ENCODE peak calls at places on chromosomes 1 and 21, in nine cellular contexts. One of them, this sample, is unnamed.

GRCh38 chr1:89675677-89676076 is 42.8 kb downstream of the LRRC8C start:
- DNase-seq in prostate gland: no peak
- DNase-seq in transverse colon: no peak
- DNase-seq in uterus: no peak
- DNase-seq in stomach: no peak
- DNase-seq in adrenal gland: no peak
- DNase-seq in heart left ventricle: no peak
- DNase-seq in Peyer's patch: no peak
- DNase-seq in tibial nerve: no peak
- DNase-seq in this sample: no peak

GRCh38 chr1:5882367-5883128 is 109.7 kb downstream of the NPHP4 start:
- DNase-seq in prostate gland: no peak
- DNase-seq in transverse colon: no peak
- DNase-seq in uterus: no peak
- DNase-seq in stomach: no peak
- DNase-seq in adrenal gland: no peak
- DNase-seq in heart left ventricle: peak; percentile 13
- DNase-seq in Peyer's patch: no peak
- DNase-seq in tibial nerve: no peak
- DNase-seq in this sample: no peak

GRCh38 chr1:17108360-17108759 is 10.9 kb downstream of the PADI2 start:
- DNase-seq in prostate gland: no peak
- DNase-seq in transverse colon: peak; percentile 87
- DNase-seq in uterus: no peak
- DNase-seq in stomach: no peak
- DNase-seq in adrenal gland: no peak
- DNase-seq in heart left ventricle: no peak
- DNase-seq in Peyer's patch: no peak
- DNase-seq in tibial nerve: no peak
- DNase-seq in this sample: no peak

GRCh38 chr21:31731112-31731801 is 661 bp downstream of the SCAF4 start:
- DNase-seq in prostate gland: peak; percentile 35
- DNase-seq in transverse colon: peak; percentile 72
- DNase-seq in uterus: peak; percentile 36
- DNase-seq in stomach: peak; percentile 40
- DNase-seq in adrenal gland: peak; percentile 64
- DNase-seq in heart left ventricle: peak; percentile 54
- DNase-seq in Peyer's patch: peak; percentile 53
- DNase-seq in tibial nerve: no peak
- DNase-seq in this sample: peak; percentile 58

GRCh38 chr1:234551032-234551378 is 59.0 kb downstream of the IRF2BP2 start:
- DNase-seq in prostate gland: no peak
- DNase-seq in transverse colon: no peak
- DNase-seq in uterus: peak; percentile 11
- DNase-seq in stomach: no peak
- DNase-seq in adrenal gland: no peak
- DNase-seq in heart left ventricle: no peak
- DNase-seq in Peyer's patch: no peak
- DNase-seq in tibial nerve: no peak
- DNase-seq in this sample: no peak

GRCh38 chr1:218135358-218135757 is 149.7 kb upstream of the RRP15 start:
- DNase-seq in prostate gland: no peak
- DNase-seq in transverse colon: no peak
- DNase-seq in uterus: no peak
- DNase-seq in stomach: no peak
- DNase-seq in adrenal gland: no peak
- DNase-seq in heart left ventricle: no peak
- DNase-seq in Peyer's patch: no peak
- DNase-seq in tibial nerve: no peak
- DNase-seq in this sample: no peak

GRCh38 chr1:62286778-62287224 is 32.4 kb downstream of the KANK4 start:
- DNase-seq in prostate gland: peak; percentile 16
- DNase-seq in transverse colon: peak; percentile 37
- DNase-seq in uterus: no peak
- DNase-seq in stomach: no peak
- DNase-seq in adrenal gland: no peak
- DNase-seq in heart left ventricle: no peak
- DNase-seq in Peyer's patch: no peak
- DNase-seq in tibial nerve: no peak
- DNase-seq in this sample: no peak

GRCh38 chr1:66624412-66625060 is 90.6 kb downstream of the SGIP1 start:
- DNase-seq in prostate gland: no peak
- DNase-seq in transverse colon: no peak
- DNase-seq in uterus: no peak
- DNase-seq in stomach: no peak
- DNase-seq in adrenal gland: peak; percentile 16
- DNase-seq in heart left ventricle: no peak
- DNase-seq in Peyer's patch: no peak
- DNase-seq in tibial nerve: no peak
- DNase-seq in this sample: no peak

GRCh38 chr1:173507205-173507846 is 30.2 kb downstream of the PRDX6 start:
- DNase-seq in prostate gland: no peak
- DNase-seq in transverse colon: no peak
- DNase-seq in uterus: no peak
- DNase-seq in stomach: no peak
- DNase-seq in adrenal gland: no peak
- DNase-seq in heart left ventricle: no peak
- DNase-seq in Peyer's patch: no peak
- DNase-seq in tibial nerve: no peak
- DNase-seq in this sample: no peak

GRCh38 chr1:184877992-184878391 is 96.3 kb downstream of the NIBAN1 start:
- DNase-seq in prostate gland: no peak
- DNase-seq in transverse colon: no peak
- DNase-seq in uterus: no peak
- DNase-seq in stomach: no peak
- DNase-seq in adrenal gland: no peak
- DNase-seq in heart left ventricle: no peak
- DNase-seq in Peyer's patch: no peak
- DNase-seq in tibial nerve: no peak
- DNase-seq in this sample: no peak

GRCh38 chr1:29319300-29320110 is 83.2 kb downstream of the PTPRU start:
- DNase-seq in prostate gland: no peak
- DNase-seq in transverse colon: no peak
- DNase-seq in uterus: no peak
- DNase-seq in stomach: no peak
- DNase-seq in adrenal gland: no peak
- DNase-seq in heart left ventricle: no peak
- DNase-seq in Peyer's patch: no peak
- DNase-seq in tibial nerve: no peak
- DNase-seq in this sample: no peak

GRCh38 chr1:193589597-193590040 is 403.2 kb upstream of the B3GALT2 start:
- DNase-seq in prostate gland: no peak
- DNase-seq in transverse colon: no peak
- DNase-seq in uterus: no peak
- DNase-seq in stomach: no peak
- DNase-seq in adrenal gland: peak; percentile 63
- DNase-seq in heart left ventricle: no peak
- DNase-seq in Peyer's patch: no peak
- DNase-seq in tibial nerve: no peak
- DNase-seq in this sample: no peak

GRCh38 chr1:245956225-245956624 is 550.9 kb downstream of the SMYD3 start:
- DNase-seq in prostate gland: no peak
- DNase-seq in transverse colon: no peak
- DNase-seq in uterus: no peak
- DNase-seq in stomach: no peak
- DNase-seq in adrenal gland: no peak
- DNase-seq in heart left ventricle: no peak
- DNase-seq in Peyer's patch: peak; percentile 50
- DNase-seq in tibial nerve: no peak
- DNase-seq in this sample: no peak

GRCh38 chr1:234683856-234684632 is 74.1 kb upstream of the IRF2BP2 start:
- DNase-seq in prostate gland: peak; percentile 57
- DNase-seq in transverse colon: peak; percentile 60
- DNase-seq in uterus: peak; percentile 76
- DNase-seq in stomach: peak; percentile 68
- DNase-seq in adrenal gland: peak; percentile 90
- DNase-seq in heart left ventricle: peak; percentile 79
- DNase-seq in Peyer's patch: no peak
- DNase-seq in tibial nerve: peak; percentile 67
- DNase-seq in this sample: peak; percentile 79

GRCh38 chr1:3903141-3904005 is 3.3 kb upstream of the C1orf174 start:
- DNase-seq in prostate gland: no peak
- DNase-seq in transverse colon: peak; percentile 40
- DNase-seq in uterus: no peak
- DNase-seq in stomach: peak; percentile 57
- DNase-seq in adrenal gland: no peak
- DNase-seq in heart left ventricle: no peak
- DNase-seq in Peyer's patch: no peak
- DNase-seq in tibial nerve: no peak
- DNase-seq in this sample: no peak

GRCh38 chr1:29171089-29171488 is 10.6 kb downstream of the SRSF4 start:
- DNase-seq in prostate gland: no peak
- DNase-seq in transverse colon: no peak
- DNase-seq in uterus: no peak
- DNase-seq in stomach: no peak
- DNase-seq in adrenal gland: no peak
- DNase-seq in heart left ventricle: no peak
- DNase-seq in Peyer's patch: no peak
- DNase-seq in tibial nerve: no peak
- DNase-seq in this sample: peak; percentile 4

GRCh38 chr21:42818328-42818749 is 61.0 kb downstream of the WDR4 start:
- DNase-seq in prostate gland: peak; percentile 66
- DNase-seq in transverse colon: peak; percentile 73
- DNase-seq in uterus: peak; percentile 52
- DNase-seq in stomach: peak; percentile 78
- DNase-seq in adrenal gland: peak; percentile 59
- DNase-seq in heart left ventricle: peak; percentile 48
- DNase-seq in Peyer's patch: peak; percentile 44
- DNase-seq in tibial nerve: peak; percentile 48
- DNase-seq in this sample: peak; percentile 83

DNA sequence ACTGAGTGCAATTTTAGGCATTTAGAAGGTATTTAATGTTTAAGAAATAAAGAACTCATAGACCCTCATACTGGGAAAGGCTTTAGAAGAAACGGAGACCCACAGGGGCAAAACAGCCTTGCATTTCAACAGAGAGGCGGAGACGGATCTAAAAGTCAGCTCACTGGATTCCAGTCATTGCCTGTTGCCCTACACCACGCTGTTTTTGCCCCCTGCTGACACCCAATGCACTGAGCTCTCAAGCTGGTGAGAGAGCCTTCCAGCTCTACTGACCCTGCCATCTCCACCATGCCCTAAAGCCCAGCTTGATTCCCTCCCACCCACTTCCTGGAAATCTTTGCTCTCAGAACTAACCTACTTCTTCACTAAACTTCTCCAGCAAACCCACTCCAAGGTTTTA is 7.2 kb upstream of the TRAF3IP3 start:
- DNase-seq in prostate gland: no peak
- DNase-seq in transverse colon: no peak
- DNase-seq in uterus: no peak
- DNase-seq in stomach: no peak
- DNase-seq in adrenal gland: no peak
- DNase-seq in heart left ventricle: no peak
- DNase-seq in Peyer's patch: no peak
- DNase-seq in tibial nerve: no peak
- DNase-seq in this sample: no peak
- H3K4me1 ChIP-seq in prostate gland: peaks cover 5% of the 10 kb centered on the region
- H3K4me1 ChIP-seq in transverse colon: peaks cover 7% of the 10 kb centered on the region
- H3K4me1 ChIP-seq in uterus: no peaks in the 10 kb centered on the region
- H3K4me1 ChIP-seq in stomach: peaks cover 14% of the 10 kb centered on the region
- H3K4me1 ChIP-seq in adrenal gland: peaks cover 5% of the 10 kb centered on the region
- H3K4me1 ChIP-seq in heart left ventricle: peaks cover 45% of the 10 kb centered on the region
- H3K4me1 ChIP-seq in Peyer's patch: peaks cover 10% of the 10 kb centered on the region
- H3K4me1 ChIP-seq in tibial nerve: no peaks in the 10 kb centered on the region
- H3K4me1 ChIP-seq in this sample: peaks cover 16% of the 10 kb centered on the region

DNA sequence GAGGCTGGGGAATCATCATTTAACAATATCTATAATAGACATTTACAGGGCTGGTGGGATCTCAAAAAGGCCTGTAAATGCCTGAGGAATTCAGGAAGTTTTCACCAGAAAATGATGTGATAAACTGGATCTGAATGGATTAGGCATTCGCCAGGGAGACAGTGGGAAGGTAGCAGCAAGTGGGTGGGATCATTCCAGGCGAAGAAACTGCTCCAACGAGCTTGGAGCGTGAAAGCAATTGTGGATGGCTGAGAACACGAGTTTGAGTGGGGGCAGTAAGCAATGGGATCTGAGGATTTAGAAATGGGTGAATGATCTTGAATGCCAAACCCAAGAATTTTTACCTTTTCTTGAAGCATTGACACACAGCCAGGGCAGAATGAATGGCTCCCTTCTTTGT is 8.9 kb upstream of the NDUFS5 start:
- DNase-seq in prostate gland: no peak
- DNase-seq in transverse colon: no peak
- DNase-seq in uterus: no peak
- DNase-seq in stomach: no peak
- DNase-seq in adrenal gland: no peak
- DNase-seq in heart left ventricle: no peak
- DNase-seq in Peyer's patch: no peak
- DNase-seq in tibial nerve: no peak
- DNase-seq in this sample: no peak
- H3K27ac ChIP-seq in prostate gland: no peak overlapping the region
- H3K27ac ChIP-seq in transverse colon: no peak overlapping the region
- H3K27ac ChIP-seq in uterus: no peak overlapping the region
- H3K27ac ChIP-seq in stomach: no peak overlapping the region
- H3K27ac ChIP-seq in adrenal gland: no peak overlapping the region
- H3K27ac ChIP-seq in heart left ventricle: no peak overlapping the region
- H3K27ac ChIP-seq in Peyer's patch: no peak overlapping the region
- H3K27ac ChIP-seq in tibial nerve: no peak overlapping the region
- H3K27ac ChIP-seq in this sample: no peak overlapping the region

GRCh38 chr1:48061162-48062136 is 64.3 kb upstream of the TRABD2B start:
- DNase-seq in prostate gland: peak; percentile 59
- DNase-seq in transverse colon: peak; percentile 43
- DNase-seq in uterus: peak; percentile 26
- DNase-seq in stomach: peak; percentile 52
- DNase-seq in adrenal gland: peak; percentile 35
- DNase-seq in heart left ventricle: peak; percentile 33
- DNase-seq in Peyer's patch: no peak
- DNase-seq in tibial nerve: peak; percentile 36
- DNase-seq in this sample: peak; percentile 74
- TF ChIP-seq POLR2A in prostate gland: no peak
- TF ChIP-seq POLR2A in transverse colon: no peak
- TF ChIP-seq POLR2A in uterus: no peak
- TF ChIP-seq POLR2A in stomach: no peak
- TF ChIP-seq POLR2A in adrenal gland: no peak
- TF ChIP-seq POLR2A in heart left ventricle: no peak
- TF ChIP-seq POLR2A in Peyer's patch: no peak
- TF ChIP-seq POLR2A in tibial nerve: no peak
- TF ChIP-seq POLR2A in this sample: no peak

GRCh38 chr1:100302756-100303155 is 36.7 kb downstream of the RTCA start:
- DNase-seq in prostate gland: no peak
- DNase-seq in transverse colon: no peak
- DNase-seq in uterus: no peak
- DNase-seq in stomach: no peak
- DNase-seq in adrenal gland: no peak
- DNase-seq in heart left ventricle: no peak
- DNase-seq in Peyer's patch: no peak
- DNase-seq in tibial nerve: no peak
- DNase-seq in this sample: no peak
- H3K4me1 ChIP-seq in prostate gland: no peaks in the 10 kb centered on the region
- H3K4me1 ChIP-seq in transverse colon: no peaks in the 10 kb centered on the region
- H3K4me1 ChIP-seq in uterus: no peaks in the 10 kb centered on the region
- H3K4me1 ChIP-seq in stomach: peaks cover 3% of the 10 kb centered on the region
- H3K4me1 ChIP-seq in adrenal gland: no peaks in the 10 kb centered on the region
- H3K4me1 ChIP-seq in heart left ventricle: no peaks in the 10 kb centered on the region
- H3K4me1 ChIP-seq in Peyer's patch: no peaks in the 10 kb centered on the region
- H3K4me1 ChIP-seq in tibial nerve: no peaks in the 10 kb centered on the region
- H3K4me1 ChIP-seq in this sample: no peaks in the 10 kb centered on the region

GRCh38 chr1:101237229-101237837 is 514 bp downstream of the S1PR1 start:
- DNase-seq in prostate gland: no peak
- DNase-seq in transverse colon: no peak
- DNase-seq in uterus: peak; percentile 53
- DNase-seq in stomach: no peak
- DNase-seq in adrenal gland: no peak
- DNase-seq in heart left ventricle: no peak
- DNase-seq in Peyer's patch: no peak
- DNase-seq in tibial nerve: no peak
- DNase-seq in this sample: peak; percentile 19
- H3K27ac ChIP-seq in prostate gland: peak overlapping the region; percentile 15
- H3K27ac ChIP-seq in transverse colon: peak overlapping the region; percentile 45
- H3K27ac ChIP-seq in uterus: peak overlapping the region; percentile 84
- H3K27ac ChIP-seq in stomach: peak overlapping the region; percentile 36
- H3K27ac ChIP-seq in adrenal gland: peak overlapping the region; percentile 47
- H3K27ac ChIP-seq in heart left ventricle: peak overlapping the region; percentile 89
- H3K27ac ChIP-seq in Peyer's patch: peak overlapping the region; percentile 81
- H3K27ac ChIP-seq in tibial nerve: peak overlapping the region; percentile 76
- H3K27ac ChIP-seq in this sample: no peak overlapping the region